ENCODE peak calls at places on chromosomes 2 and 18, in four cellular contexts. One of them, this sample, is unnamed.

GRCh38 chr2:229170907-229171306 is 100.2 kb downstream of the PID1 start:
- DNase-seq in cardiac fibroblast: no peak
- DNase-seq in GM20000: no peak
- DNase-seq in thyroid gland: no peak
- DNase-seq in this sample: no peak

GRCh38 chr18:478679-479078 is 21.8 kb downstream of the COLEC12 start:
- DNase-seq in cardiac fibroblast: peak; percentile 89
- DNase-seq in GM20000: no peak
- DNase-seq in thyroid gland: no peak
- DNase-seq in this sample: no peak

GRCh38 chr2:19630921-19631320 is 270.9 kb downstream of the TTC32 start:
- DNase-seq in cardiac fibroblast: no peak
- DNase-seq in GM20000: no peak
- DNase-seq in thyroid gland: no peak
- DNase-seq in this sample: no peak

GRCh38 chr18:50195689-50196088 is 742 bp upstream of the MYO5B start:
- DNase-seq in cardiac fibroblast: no peak
- DNase-seq in GM20000: no peak
- DNase-seq in thyroid gland: peak; percentile 20
- DNase-seq in this sample: no peak

GRCh38 chr2:68917034-68917718 is 35.5 kb downstream of the GKN2 start:
- DNase-seq in cardiac fibroblast: no peak
- DNase-seq in GM20000: no peak
- DNase-seq in thyroid gland: no peak
- DNase-seq in this sample: no peak

GRCh38 chr2:128448331-128449225 is 129.9 kb upstream of the HS6ST1 start:
- DNase-seq in cardiac fibroblast: no peak
- DNase-seq in GM20000: no peak
- DNase-seq in thyroid gland: no peak
- DNase-seq in this sample: peak; percentile 78

GRCh38 chr2:134261398-134262131 is 7.7 kb downstream of the MGAT5 start:
- DNase-seq in cardiac fibroblast: peak; percentile 88
- DNase-seq in GM20000: no peak
- DNase-seq in thyroid gland: no peak
- DNase-seq in this sample: no peak

GRCh38 chr2:169071455-169071854 is 2.1 kb downstream of the DHRS9 start:
- DNase-seq in cardiac fibroblast: peak; percentile 56
- DNase-seq in GM20000: no peak
- DNase-seq in thyroid gland: no peak
- DNase-seq in this sample: no peak

GRCh38 chr2:170530803-170531564 is 184.2 kb upstream of the SP5 start:
- DNase-seq in cardiac fibroblast: no peak
- DNase-seq in GM20000: no peak
- DNase-seq in thyroid gland: no peak
- DNase-seq in this sample: no peak

GRCh38 chr2:63055510-63056308 is 5.1 kb downstream of the OTX1 start:
- DNase-seq in cardiac fibroblast: no peak
- DNase-seq in GM20000: peak; percentile 29
- DNase-seq in thyroid gland: no peak
- DNase-seq in this sample: no peak

GRCh38 chr2:28753043-28753683 is 1.5 kb downstream of the PPP1CB start:
- DNase-seq in cardiac fibroblast: peak; percentile 87
- DNase-seq in GM20000: peak; percentile 38
- DNase-seq in thyroid gland: peak; percentile 82
- DNase-seq in this sample: peak; percentile 92

GRCh38 chr18:48355526-48356115 is 53.6 kb downstream of the ZBTB7C start:
- DNase-seq in cardiac fibroblast: no peak
- DNase-seq in GM20000: no peak
- DNase-seq in thyroid gland: no peak
- DNase-seq in this sample: no peak

GRCh38 chr18:75679347-75679746 is 251.8 kb upstream of the SMIM21 start:
- DNase-seq in cardiac fibroblast: peak; percentile 10
- DNase-seq in GM20000: no peak
- DNase-seq in thyroid gland: no peak
- DNase-seq in this sample: no peak

DNA sequence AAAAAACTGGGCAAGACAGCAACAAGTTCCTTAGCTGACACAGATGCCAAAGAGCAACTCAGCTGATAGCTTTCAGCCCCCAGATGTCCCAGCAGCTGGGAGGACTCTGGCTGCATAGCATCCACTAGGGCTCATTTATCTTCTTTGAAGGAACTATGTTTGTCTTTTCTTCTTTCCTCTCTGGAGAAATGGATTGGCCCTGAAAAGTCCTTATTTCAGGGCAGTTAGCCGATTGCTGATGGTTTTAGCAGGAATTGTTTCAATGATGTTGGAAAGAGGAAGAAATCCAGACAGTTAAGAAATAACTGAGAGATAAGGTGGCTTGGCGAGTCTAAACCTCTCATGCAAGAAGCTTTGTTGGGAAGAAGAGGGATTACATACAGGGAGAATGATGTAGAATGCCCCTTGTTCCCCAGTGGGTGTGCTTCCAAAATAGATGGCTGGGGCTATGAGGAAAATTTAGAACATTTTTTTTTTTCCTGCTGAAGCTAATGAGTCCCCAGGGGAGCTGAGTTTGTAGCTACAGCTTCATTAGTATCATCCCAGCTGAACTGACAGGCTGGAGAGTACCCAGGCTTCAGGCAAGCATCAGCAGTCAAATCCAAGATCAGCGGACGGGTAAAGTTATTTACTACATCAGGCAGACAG is 33.6 kb upstream of the SERPINE2 start:
- DNase-seq in cardiac fibroblast: peak; percentile 11
- DNase-seq in GM20000: no peak
- DNase-seq in thyroid gland: no peak
- DNase-seq in this sample: no peak
- TF ChIP-seq CTCF in cardiac fibroblast: no peak
- TF ChIP-seq CTCF in GM20000: no peak
- TF ChIP-seq CTCF in thyroid gland: no peak
- TF ChIP-seq CTCF in this sample: no peak

GRCh38 chr2:186907897-186908296 is 58.9 kb upstream of the ZSWIM2 start:
- DNase-seq in cardiac fibroblast: no peak
- DNase-seq in GM20000: no peak
- DNase-seq in thyroid gland: no peak
- DNase-seq in this sample: no peak

GRCh38 chr2:186909095-186909494 is 60.1 kb upstream of the ZSWIM2 start:
- DNase-seq in cardiac fibroblast: no peak
- DNase-seq in GM20000: no peak
- DNase-seq in thyroid gland: no peak
- DNase-seq in this sample: no peak

DNA sequence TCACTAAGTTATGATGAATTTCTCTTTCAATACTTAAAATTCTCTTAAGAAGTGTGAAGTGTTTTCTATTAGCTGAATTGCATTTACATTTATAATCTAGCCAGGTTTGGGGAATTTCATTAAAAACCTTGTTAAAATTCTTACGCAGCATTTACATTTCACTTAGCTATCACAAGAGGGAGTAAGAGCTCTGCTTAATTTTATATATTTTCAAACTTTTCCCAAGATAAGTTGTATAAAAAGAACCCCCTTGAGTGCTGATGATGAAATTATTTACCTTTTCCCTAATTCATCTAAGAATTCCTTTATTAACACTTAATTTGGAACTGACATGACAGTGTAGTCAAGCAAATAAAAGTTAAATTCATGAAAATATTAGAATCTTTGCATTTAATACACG is 54.2 kb upstream of the ZSWIM2 start:
- DNase-seq in cardiac fibroblast: peak; percentile 47
- DNase-seq in GM20000: no peak
- DNase-seq in thyroid gland: no peak
- DNase-seq in this sample: no peak
- TF ChIP-seq CTCF in cardiac fibroblast: peak; percentile 48
- TF ChIP-seq CTCF in GM20000: no peak
- TF ChIP-seq CTCF in thyroid gland: no peak
- TF ChIP-seq CTCF in this sample: no peak

GRCh38 chr2:27544143-27544821 is 38.6 kb upstream of the ZNF512 start:
- DNase-seq in cardiac fibroblast: no peak
- DNase-seq in GM20000: no peak
- DNase-seq in thyroid gland: peak; percentile 29
- DNase-seq in this sample: no peak
- TF ChIP-seq CTCF in cardiac fibroblast: no peak
- TF ChIP-seq CTCF in GM20000: no peak
- TF ChIP-seq CTCF in thyroid gland: no peak
- TF ChIP-seq CTCF in this sample: no peak

GRCh38 chr2:105138643-105139042 is 100.8 kb downstream of the MRPS9 start:
- DNase-seq in cardiac fibroblast: no peak
- DNase-seq in GM20000: no peak
- DNase-seq in thyroid gland: no peak
- DNase-seq in this sample: no peak

GRCh38 chr2:105142239-105142638 is 99.3 kb upstream of the GPR45 start:
- DNase-seq in cardiac fibroblast: no peak
- DNase-seq in GM20000: no peak
- DNase-seq in thyroid gland: no peak
- DNase-seq in this sample: no peak

GRCh38 chr2:105140237-105140568 is 101.3 kb upstream of the GPR45 start:
- DNase-seq in cardiac fibroblast: no peak
- DNase-seq in GM20000: no peak
- DNase-seq in thyroid gland: no peak
- DNase-seq in this sample: no peak

GRCh38 chr2:105141099-105141614 is 100.4 kb upstream of the GPR45 start:
- DNase-seq in cardiac fibroblast: no peak
- DNase-seq in GM20000: no peak
- DNase-seq in thyroid gland: no peak
- DNase-seq in this sample: no peak

GRCh38 chr2:105139556-105140236 is 101.8 kb downstream of the MRPS9 start:
- DNase-seq in cardiac fibroblast: no peak
- DNase-seq in GM20000: no peak
- DNase-seq in thyroid gland: no peak
- DNase-seq in this sample: no peak
- TF ChIP-seq CTCF in cardiac fibroblast: no peak
- TF ChIP-seq CTCF in GM20000: no peak
- TF ChIP-seq CTCF in thyroid gland: no peak
- TF ChIP-seq CTCF in this sample: no peak

DNA sequence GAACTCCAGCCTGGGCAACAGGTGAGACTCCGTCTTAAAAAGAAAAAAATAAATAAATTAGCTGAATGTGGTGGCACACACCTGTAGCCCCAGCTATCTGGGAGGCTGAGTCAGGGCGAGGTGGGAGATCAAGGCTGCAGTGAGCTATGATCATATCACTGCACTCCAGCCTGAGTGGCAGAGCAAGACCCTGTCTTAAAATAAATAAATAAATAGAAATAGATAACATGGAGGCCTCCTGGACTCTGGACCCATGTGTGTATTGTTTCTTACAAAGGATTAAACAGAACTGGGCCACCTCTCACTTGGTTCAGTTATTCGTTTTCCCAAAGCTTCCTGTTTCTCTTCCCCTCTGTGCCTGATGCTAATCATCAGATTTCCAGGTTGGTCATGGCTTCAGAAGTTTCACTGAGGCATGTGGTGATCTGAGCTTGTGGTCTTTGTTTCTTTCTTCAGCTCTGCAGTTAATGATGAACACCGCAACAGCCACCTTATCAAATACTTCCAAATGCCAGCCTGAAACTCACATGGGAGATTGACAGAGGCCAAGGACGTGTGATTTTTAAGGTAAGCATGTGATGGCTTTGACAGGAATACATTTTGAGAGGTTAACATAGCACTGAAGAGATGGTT is 83.3 kb upstream of the MAP4K4 start:
- DNase-seq in cardiac fibroblast: no peak
- DNase-seq in GM20000: no peak
- DNase-seq in thyroid gland: no peak
- DNase-seq in this sample: no peak
- TF ChIP-seq CTCF in cardiac fibroblast: no peak
- TF ChIP-seq CTCF in GM20000: no peak
- TF ChIP-seq CTCF in thyroid gland: no peak
- TF ChIP-seq CTCF in this sample: no peak

DNA sequence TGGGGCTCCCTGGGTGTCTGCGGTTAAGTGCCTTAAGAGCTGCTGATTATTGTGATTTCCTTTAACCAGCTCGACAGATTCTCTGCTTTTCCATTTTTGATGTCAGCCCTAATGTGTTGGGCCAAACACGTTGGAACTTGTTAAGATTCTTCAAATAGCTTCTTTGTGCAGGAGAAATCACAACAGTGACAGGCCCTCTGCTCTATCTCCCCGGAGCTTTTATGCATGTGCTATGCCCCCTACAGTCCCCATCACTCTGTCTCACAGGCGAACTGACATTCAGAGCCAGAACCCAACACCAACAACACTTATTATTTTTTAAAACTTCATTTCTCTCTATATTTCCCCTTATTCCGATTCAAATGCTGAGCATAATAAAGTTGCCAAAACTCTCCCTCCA is 371.7 kb upstream of the CELF4 start:
- DNase-seq in cardiac fibroblast: no peak
- DNase-seq in GM20000: no peak
- DNase-seq in thyroid gland: no peak
- DNase-seq in this sample: no peak
- TF ChIP-seq CTCF in cardiac fibroblast: no peak
- TF ChIP-seq CTCF in GM20000: no peak
- TF ChIP-seq CTCF in thyroid gland: no peak
- TF ChIP-seq CTCF in this sample: no peak

This sample was measured in lower leg skin.